ENCODE peak calls at places on chromosome 1, in ten cellular contexts. N, L, D, C, S, X, H, W, E and Z are unnamed samples.

GRCh38 chr1:94622757-94623156 is 81.2 kb upstream of the F3 start:
- DNase-seq in N (peak; percentile 57), L (no peak), D (no peak), C (no peak), S (peak; percentile 76), X (no peak), H (no peak), W (peak; percentile 95), E (peak; percentile 79), Z (no peak)

GRCh38 chr1:234956821-234957329 is 171.8 kb downstream of the TOMM20 start:
- DNase-seq in N (no peak), L (no peak), D (no peak), C (no peak), S (no peak), X (no peak), H (no peak), W (no peak), E (no peak), Z (no peak)

GRCh38 chr1:50973875-50974617 is 4.0 kb downstream of the CDKN2C start:
- DNase-seq in N (no peak), L (peak; percentile 32), D (no peak), C (no peak), S (no peak), X (no peak), H (no peak), W (no peak), E (no peak), Z (no peak)

GRCh38 chr1:201751872-201752271 is 77.1 kb upstream of the IPO9 start:
- DNase-seq in N (no peak), L (no peak), D (no peak), C (no peak), S (peak; percentile 63), X (no peak), H (no peak), W (no peak), E (no peak), Z (peak; percentile 50)

GRCh38 chr1:44862829-44863406 is 19.9 kb upstream of the PTCH2 start:
- DNase-seq in N (no peak), L (no peak), D (no peak), C (no peak), S (peak; percentile 78), X (no peak), H (no peak), W (no peak), E (peak; percentile 23), Z (peak; percentile 93)

GRCh38 chr1:12053752-12054548 is 9.2 kb upstream of the TNFRSF8 start:
- DNase-seq in N (no peak), L (no peak), D (peak; percentile 69), C (no peak), S (no peak), X (no peak), H (no peak), W (no peak), E (no peak), Z (peak; percentile 30)

GRCh38 chr1:173362543-173362942 is 114.6 kb upstream of the PRDX6 start:
- DNase-seq in N (no peak), L (no peak), D (no peak), C (no peak), S (no peak), X (no peak), H (no peak), W (no peak), E (no peak), Z (no peak)

GRCh38 chr1:223765036-223765718 is 52.8 kb downstream of the CAPN2 start:
- DNase-seq in N (no peak), L (no peak), D (no peak), C (no peak), S (peak; percentile 41), X (no peak), H (no peak), W (no peak), E (peak; percentile 52), Z (peak; percentile 54)

DNA sequence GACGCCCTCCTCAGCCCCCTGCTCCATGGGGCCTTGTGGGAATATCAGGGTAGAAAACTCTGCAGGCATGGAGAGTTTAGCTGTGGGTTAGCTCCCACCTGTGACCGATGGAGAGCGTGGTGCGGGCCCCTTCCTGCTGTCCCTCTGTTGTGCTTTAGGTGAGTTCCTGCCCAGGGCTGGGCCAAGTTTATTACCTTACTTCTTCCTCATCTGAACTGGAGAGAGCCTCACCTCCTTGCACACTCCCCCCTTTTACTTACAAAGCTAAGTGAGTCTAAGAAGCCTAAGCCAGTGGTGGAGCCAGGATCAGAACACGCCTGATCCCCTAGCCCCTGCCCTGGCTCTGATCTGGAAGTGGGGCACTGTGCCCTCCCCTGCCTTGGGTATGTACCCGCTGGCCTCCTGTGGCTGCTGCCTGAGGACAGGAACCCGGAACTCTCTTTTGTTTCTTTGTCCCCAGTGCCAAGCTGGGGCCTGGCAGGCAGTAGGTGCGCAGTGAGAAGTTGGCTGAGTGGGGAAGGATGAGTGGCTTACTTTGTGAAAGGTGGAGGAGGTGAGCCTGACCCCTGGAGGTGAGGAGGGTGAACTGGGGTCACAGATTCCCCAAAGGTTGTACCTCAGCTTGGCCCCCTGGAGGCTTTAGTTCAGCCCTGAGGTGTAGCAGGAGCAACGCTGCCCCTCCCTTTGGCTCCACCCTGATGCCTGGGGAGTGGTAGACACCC is 32.9 kb downstream of the ARHGEF10L start:
- DNase-seq in N (no peak), L (peak; percentile 73), D (no peak), C (no peak), S (no peak), X (no peak), H (no peak), W (no peak), E (no peak), Z (no peak)
- TF ChIP-seq CTCF in N (no peak), L (peak; percentile 75), D (peak; percentile 15), C (no peak), S (no peak), X (no peak), H (no peak), W (peak; percentile 30), E (no peak), Z (no peak)

DNA sequence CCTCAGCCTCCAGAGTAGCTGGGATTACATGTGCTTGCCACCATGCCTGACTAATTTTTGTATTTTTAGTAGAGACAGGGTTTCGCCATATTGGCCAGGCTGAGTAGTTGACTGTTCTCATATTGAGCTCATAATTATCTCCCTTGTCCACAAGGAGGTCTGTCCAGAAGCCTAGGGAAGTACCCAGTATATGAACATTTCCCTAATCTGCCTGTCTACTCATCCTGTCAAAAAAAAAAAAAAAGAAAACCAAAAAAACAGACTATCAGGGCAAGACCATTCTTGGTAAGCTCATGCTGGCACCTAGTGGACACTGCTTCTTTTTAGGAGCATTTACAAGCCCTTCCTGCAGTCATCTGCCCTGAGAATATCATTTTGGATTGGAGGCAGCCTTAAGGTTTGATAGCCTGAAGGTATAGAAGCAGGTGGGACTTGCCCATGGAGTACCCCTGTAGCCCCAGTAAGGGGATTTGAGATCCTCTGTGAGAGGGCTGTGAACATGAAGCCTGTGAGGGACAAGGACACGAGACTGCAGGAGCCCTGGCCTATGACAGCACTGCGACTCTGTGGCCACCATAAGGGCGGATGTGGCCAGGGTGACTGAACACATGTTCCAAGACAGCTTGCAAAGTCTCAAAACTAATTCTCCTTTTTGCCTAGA is 10.8 kb upstream of the DUSP12 start:
- DNase-seq in N (peak; percentile 76), L (peak; percentile 40), D (peak; percentile 67), C (peak; percentile 30), S (peak; percentile 88), X (peak; percentile 80), H (peak; percentile 55), W (no peak), E (peak; percentile 76), Z (peak; percentile 90)
- TF ChIP-seq CTCF in N (peak; percentile 90), L (peak; percentile 71), D (peak; percentile 40), C (peak; percentile 51), S (peak; percentile 64), X (peak; percentile 51), H (no peak), W (peak; percentile 83), E (peak; percentile 73), Z (peak; percentile 68)

GRCh38 chr1:155268630-155269029 is 4.7 kb downstream of the CLK2 start:
- DNase-seq in N (no peak), L (no peak), D (no peak), C (no peak), S (no peak), X (no peak), H (no peak), W (no peak), E (no peak), Z (no peak)

GRCh38 chr1:155269381-155269780 is 3.9 kb downstream of the CLK2 start:
- DNase-seq in N (no peak), L (no peak), D (no peak), C (no peak), S (no peak), X (no peak), H (no peak), W (no peak), E (no peak), Z (no peak)

GRCh38 chr1:155272466-155273133 is 704 bp downstream of the CLK2 start:
- DNase-seq in N (no peak), L (no peak), D (no peak), C (no peak), S (peak; percentile 65), X (no peak), H (no peak), W (no peak), E (peak; percentile 53), Z (peak; percentile 68)

GRCh38 chr1:155277070-155277895 is at the start of gene HCN3:
- DNase-seq in N (peak; percentile 94), L (peak; percentile 99), D (peak; percentile 99), C (peak; percentile 93), S (peak; percentile 97), X (peak; percentile 98), H (peak; percentile 93), W (peak; percentile 95), E (peak; percentile 95), Z (peak; percentile 95)

DNA sequence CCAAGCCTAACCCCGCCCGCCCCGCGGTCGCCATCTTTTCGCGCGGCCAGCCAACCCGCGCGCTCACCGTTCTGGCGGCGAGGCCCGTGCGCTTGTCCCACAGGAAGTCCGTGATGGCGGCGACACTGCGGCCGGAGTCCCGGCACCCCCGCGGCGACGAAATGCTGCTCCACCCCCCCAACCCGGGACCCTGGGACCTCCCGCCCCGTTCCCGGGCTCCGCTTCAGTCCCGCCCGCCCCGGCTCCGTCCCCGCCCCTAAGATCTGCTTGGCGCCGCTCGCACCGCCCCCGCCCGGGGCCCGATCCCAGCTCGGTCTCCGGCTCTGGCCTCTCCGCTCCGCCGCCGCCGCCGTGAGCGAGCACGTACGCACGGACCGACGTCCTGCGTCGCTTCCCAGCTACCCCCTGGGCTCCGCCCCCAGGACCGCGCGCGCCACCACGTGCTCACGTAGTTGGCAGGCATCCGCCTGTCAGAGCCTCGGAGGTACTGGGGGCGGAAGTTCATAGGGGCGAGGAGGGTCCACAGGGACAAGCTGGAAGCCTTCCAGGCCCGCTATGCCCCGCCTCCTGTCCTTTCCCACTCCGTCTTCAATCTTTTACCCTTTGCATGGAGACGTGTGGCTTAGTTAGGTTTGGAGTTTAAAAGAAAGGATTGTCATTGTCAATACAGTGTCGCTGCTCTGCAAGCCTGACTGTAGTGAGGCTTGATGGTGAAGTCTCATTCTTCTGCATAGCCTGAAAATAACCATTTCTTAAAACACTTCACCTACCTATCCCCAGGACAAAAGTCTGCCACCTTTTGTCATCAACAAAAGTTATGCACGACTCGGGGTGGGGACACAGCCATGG is at the start of gene CLK2:
- DNase-seq in N (peak; percentile 90), L (peak; percentile 98), D (peak; percentile 98), C (peak; percentile 95), S (peak; percentile 98), X (peak; percentile 98), H (peak; percentile 96), W (peak; percentile 95), E (peak; percentile 87), Z (peak; percentile 88)
- TF ChIP-seq CTCF in N (no peak), L (no peak), D (no peak), C (no peak), S (no peak), X (no peak), H (no peak), W (no peak), E (no peak), Z (no peak)

DNA sequence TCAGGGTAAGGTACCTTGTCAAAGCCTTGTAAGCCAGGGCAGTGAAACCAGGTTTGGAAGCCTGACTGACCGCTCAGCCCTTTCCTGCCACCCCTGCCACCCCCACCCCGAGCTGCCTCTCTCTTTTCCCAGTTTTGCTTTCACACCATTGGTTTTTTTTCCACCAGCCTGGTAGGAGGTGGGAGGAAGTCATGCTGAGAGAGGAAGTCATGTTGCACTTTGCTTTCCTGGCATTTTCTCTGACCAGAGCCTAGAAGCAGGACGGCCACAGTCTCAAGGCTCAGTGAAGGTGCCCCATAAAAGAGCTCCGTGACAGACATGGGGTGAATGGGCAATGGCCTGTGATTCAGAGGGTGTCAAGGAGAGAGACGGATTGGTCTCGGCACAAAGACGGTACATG is 42.2 kb upstream of the DMRTB1 start:
- DNase-seq in N (no peak), L (no peak), D (no peak), C (no peak), S (no peak), X (no peak), H (no peak), W (no peak), E (no peak), Z (no peak)
- TF ChIP-seq CTCF in N (no peak), L (no peak), D (no peak), C (no peak), S (no peak), X (no peak), H (no peak), W (no peak), E (no peak), Z (no peak)